ENCODE peak calls at places on chromosome 6, in four cellular contexts. C is HepG2, B is SK-N-SH, Y is GM12878. K is an unnamed sample.

GRCh38 chr6:111591901-111592461 is 13.7 kb downstream of the TRAF3IP2 start:
- DNase-seq in C (no peak), B (peak; percentile 53), Y (no peak), K (no peak)

GRCh38 chr6:8875986-8876385 is 440.6 kb upstream of the SLC35B3 start:
- DNase-seq in C (no peak), B (no peak), Y (no peak), K (no peak)

GRCh38 chr6:33696538-33697518 is 14.7 kb downstream of the UQCC2 start:
- DNase-seq in C (no peak), B (peak; percentile 40), Y (no peak), K (no peak)

GRCh38 chr6:44700422-44700821 is 312.9 kb downstream of the CDC5L start:
- DNase-seq in C (no peak), B (no peak), Y (no peak), K (no peak)

GRCh38 chr6:120405947-120406346 is 928.3 kb downstream of the TBC1D32 start:
- DNase-seq in C (no peak), B (no peak), Y (no peak), K (peak; percentile 48)

GRCh38 chr6:56863366-56863765 is 91.5 kb upstream of the BEND6 start:
- DNase-seq in C (peak; percentile 49), B (no peak), Y (no peak), K (no peak)

GRCh38 chr6:32108094-32108627 is 977 bp downstream of the TNXB start:
- DNase-seq in C (no peak), B (peak; percentile 32), Y (no peak), K (no peak)

GRCh38 chr6:121760640-121761213 is 325.3 kb downstream of the GJA1 start:
- DNase-seq in C (no peak), B (no peak), Y (no peak), K (no peak)

GRCh38 chr6:150005761-150006651 is 19.3 kb downstream of the RAET1L start:
- DNase-seq in C (no peak), B (no peak), Y (no peak), K (no peak)

GRCh38 chr6:27478141-27478705 is 5.3 kb upstream of the ZNF184 start:
- DNase-seq in C (no peak), B (no peak), Y (no peak), K (no peak)

GRCh38 chr6:22613695-22614094 is 44.3 kb downstream of the HDGFL1 start:
- DNase-seq in C (no peak), B (no peak), Y (no peak), K (no peak)

GRCh38 chr6:106039836-106040592 is 46.1 kb upstream of the PRDM1 start:
- DNase-seq in C (no peak), B (no peak), Y (no peak), K (no peak)

GRCh38 chr6:159943101-159943632 is 25.7 kb upstream of the IGF2R start:
- DNase-seq in C (peak; percentile 35), B (no peak), Y (no peak), K (no peak)

GRCh38 chr6:33014841-33015634 is 5.6 kb upstream of the HLA-DOA start:
- DNase-seq in C (peak; percentile 77), B (peak; percentile 71), Y (peak; percentile 75), K (peak; percentile 25)

DNA sequence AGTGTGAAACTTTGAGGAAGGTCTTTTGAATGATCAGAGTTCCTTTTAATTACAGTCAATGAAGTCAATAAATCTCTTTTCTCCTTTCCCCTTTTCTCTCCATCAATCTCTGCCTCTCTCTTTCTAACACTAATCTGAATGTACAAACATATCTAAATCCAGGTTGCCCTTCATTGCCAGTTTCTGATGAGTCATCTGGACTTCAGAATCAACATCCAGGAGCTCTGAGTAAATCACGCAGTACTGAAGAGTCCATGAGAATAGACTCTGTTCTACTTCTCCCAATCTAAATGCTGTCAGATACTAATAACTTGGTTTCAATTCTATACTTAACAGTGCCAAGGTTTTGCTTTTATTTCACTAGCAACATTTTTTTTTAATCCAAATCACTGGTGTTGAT is 238.7 kb upstream of the THEMIS start:
- DNase-seq in C (peak; percentile 73), B (no peak), Y (no peak), K (no peak)
- TF ChIP-seq CHD2 in C (no peak), B (no peak), Y (no peak), K (no peak)

GRCh38 chr6:139126255-139126654 is 8.6 kb upstream of the HECA start:
- DNase-seq in C (no peak), B (no peak), Y (no peak), K (no peak)
- TF ChIP-seq TCF12 in C (no peak), B (no peak), Y (no peak), K (no peak)

GRCh38 chr6:100467144-100468012 is 2.7 kb upstream of the SIM1 start:
- DNase-seq in C (no peak), B (no peak), Y (no peak), K (peak; percentile 63)
- TF ChIP-seq CHD2 in C (no peak), B (no peak), Y (no peak), K (no peak)

GRCh38 chr6:73282876-73283275 is 19.9 kb upstream of the KHDC1 start:
- DNase-seq in C (no peak), B (no peak), Y (no peak), K (no peak)

GRCh38 chr6:73290435-73290834 is 27.4 kb upstream of the KHDC1 start:
- DNase-seq in C (no peak), B (no peak), Y (no peak), K (no peak)

GRCh38 chr6:73286752-73287151 is 23.8 kb upstream of the KHDC1 start:
- DNase-seq in C (no peak), B (no peak), Y (no peak), K (no peak)

DNA sequence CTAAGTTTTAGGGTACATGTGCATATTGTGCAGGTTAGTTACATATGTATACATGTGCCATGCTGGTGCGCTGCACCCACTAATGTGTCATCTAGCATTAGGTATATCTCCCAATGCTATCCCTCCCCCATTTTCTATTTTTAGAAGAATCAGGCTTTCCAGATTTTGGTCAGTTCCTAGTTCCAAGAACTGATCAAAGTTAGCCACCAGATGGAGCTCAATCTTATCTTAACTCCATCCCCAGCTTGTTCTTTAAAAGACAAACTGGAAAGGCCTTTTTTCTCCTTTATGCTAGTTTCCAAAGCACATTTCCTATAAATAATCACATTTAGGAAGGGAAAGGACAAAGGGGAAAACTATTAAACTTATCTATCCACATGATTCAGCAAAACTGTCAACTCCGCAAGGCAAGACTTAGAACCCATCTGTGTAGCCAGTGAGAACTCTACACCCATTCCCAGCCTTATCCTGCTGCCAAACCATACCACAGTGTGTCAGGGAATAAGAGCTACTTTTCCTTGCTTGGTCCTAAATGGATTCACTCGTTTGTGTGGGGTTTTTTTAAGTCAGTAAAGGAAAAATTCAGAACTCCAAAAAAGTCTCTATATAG is 22.8 kb upstream of the KHDC1 start:
- DNase-seq in C (peak; percentile 25), B (peak; percentile 47), Y (no peak), K (no peak)
- TF ChIP-seq TCF12 in C (no peak), B (no peak), Y (no peak), K (no peak)

DNA sequence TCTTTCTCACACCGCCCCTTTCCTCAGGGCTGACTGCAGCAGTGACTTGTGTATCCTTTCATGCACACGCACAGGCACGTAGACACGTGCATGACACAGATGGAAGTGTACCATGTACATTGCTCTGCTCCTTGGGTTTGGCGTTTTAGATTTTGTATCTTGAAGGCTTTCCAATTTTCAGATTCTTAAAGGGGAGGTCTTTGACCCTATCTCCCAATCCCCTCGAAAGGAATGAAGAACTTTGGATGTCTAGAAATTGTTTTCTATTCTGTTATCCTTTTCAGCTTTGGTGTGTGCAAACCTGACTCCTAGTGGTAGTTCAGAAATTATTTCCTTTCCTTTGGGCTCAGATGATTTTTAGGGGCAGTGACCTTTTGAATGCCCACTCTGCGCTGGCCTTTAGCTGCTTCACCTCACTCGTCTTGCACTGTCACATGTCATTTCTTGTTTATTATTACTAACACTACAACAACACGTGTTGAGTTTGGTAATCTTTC is 63.0 kb downstream of the HIVEP1 start:
- DNase-seq in C (peak; percentile 9), B (no peak), Y (no peak), K (no peak)
- TF ChIP-seq CHD2 in C (no peak), B (no peak), Y (no peak), K (no peak)

GRCh38 chr6:29625337-29625930 is 7.5 kb downstream of the GABBR1 start:
- DNase-seq in C (no peak), B (no peak), Y (no peak), K (no peak)

GRCh38 chr6:29620629-29621028 is 12.4 kb downstream of the GABBR1 start:
- DNase-seq in C (no peak), B (no peak), Y (no peak), K (no peak)

GRCh38 chr6:29627762-29628418 is 5.1 kb downstream of the GABBR1 start:
- DNase-seq in C (no peak), B (peak; percentile 94), Y (no peak), K (peak; percentile 81)

GRCh38 chr6:29626948-29627761 is 5.8 kb downstream of the GABBR1 start:
- DNase-seq in C (no peak), B (peak; percentile 67), Y (no peak), K (no peak)

GRCh38 chr6:29624520-29624961 is 8.4 kb downstream of the GABBR1 start:
- DNase-seq in C (no peak), B (no peak), Y (no peak), K (no peak)
- TF ChIP-seq TCF12 in C (no peak), B (no peak), Y (no peak), K (no peak)

GRCh38 chr6:45970326-45970725 is 45.3 kb downstream of the CLIC5 start:
- DNase-seq in C (no peak), B (no peak), Y (no peak), K (no peak)

GRCh38 chr6:45972795-45973503 is 42.7 kb downstream of the CLIC5 start:
- DNase-seq in C (no peak), B (no peak), Y (no peak), K (no peak)

GRCh38 chr6:45971287-45971686 is 44.4 kb downstream of the CLIC5 start:
- DNase-seq in C (no peak), B (no peak), Y (no peak), K (no peak)

GRCh38 chr6:45969883-45970282 is 45.8 kb downstream of the CLIC5 start:
- DNase-seq in C (no peak), B (no peak), Y (no peak), K (no peak)

DNA sequence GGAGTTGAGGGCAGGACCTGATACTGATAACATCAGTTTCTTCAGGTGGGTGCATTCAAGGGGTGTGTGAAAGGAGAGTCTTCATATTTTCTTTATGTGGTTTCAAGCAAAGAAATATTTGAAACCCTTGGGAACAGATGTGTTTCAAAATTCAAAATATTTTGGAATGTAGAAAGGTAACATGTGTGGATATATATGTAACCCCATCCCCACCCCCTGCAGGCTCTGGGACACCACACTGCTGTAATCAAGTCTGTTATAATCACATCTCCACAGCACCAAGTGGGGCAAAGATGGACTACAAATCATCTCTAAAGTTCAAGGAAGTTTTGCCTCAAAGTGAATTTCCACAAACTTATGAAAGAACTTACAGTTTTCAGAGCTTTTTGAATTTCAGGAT is 41.1 kb downstream of the CLIC5 start:
- DNase-seq in C (no peak), B (no peak), Y (no peak), K (no peak)
- TF ChIP-seq CHD2 in C (no peak), B (no peak), Y (no peak), K (no peak)

GRCh38 chr6:13384966-13385365 is 56.6 kb upstream of the TBC1D7 start:
- DNase-seq in C (no peak), B (peak; percentile 66), Y (no peak), K (no peak)

GRCh38 chr6:13380761-13381160 is 52.4 kb upstream of the TBC1D7 start:
- DNase-seq in C (no peak), B (no peak), Y (no peak), K (no peak)

GRCh38 chr6:13384506-13384905 is 56.2 kb upstream of the TBC1D7 start:
- DNase-seq in C (no peak), B (no peak), Y (no peak), K (no peak)

GRCh38 chr6:13378669-13379590 is 50.6 kb upstream of the TBC1D7 start:
- DNase-seq in C (no peak), B (no peak), Y (no peak), K (no peak)

GRCh38 chr6:13383280-13384163 is 55.2 kb upstream of the TBC1D7 start:
- DNase-seq in C (peak; percentile 21), B (no peak), Y (peak; percentile 91), K (no peak)
- TF ChIP-seq TCF12 in C (no peak), B (no peak), Y (no peak), K (no peak)